ENCODE peak calls at places on chromosomes 5 and 9, in nine cellular contexts. P, H, O, F, W, J, I, X and D are unnamed samples.

GRCh38 chr9:114701971-114702370 is 20.0 kb upstream of the TEX48 start:
- DNase-seq in I (no peak), F (no peak), O (no peak), W (no peak), P (no peak), H (no peak), J (no peak), X (no peak), D (no peak)

GRCh38 chr5:135230326-135230925 is 168.6 kb downstream of the MACROH2A1 start:
- DNase-seq in O (no peak), J (peak; percentile 91), X (peak; percentile 92), F (no peak), I (peak; percentile 52), H (no peak), P (no peak), W (peak; percentile 66), D (no peak)

GRCh38 chr5:135891804-135892203 is 3.8 kb downstream of the IL9 start:
- DNase-seq in I (no peak), J (no peak), O (no peak), X (no peak), P (peak; percentile 78), F (no peak), W (no peak), H (no peak), D (no peak)

GRCh38 chr9:38243993-38244392 is 148.5 kb upstream of the ALDH1B1 start:
- DNase-seq in W (no peak), I (no peak), F (no peak), X (no peak), H (no peak), P (no peak), J (no peak), O (no peak), D (no peak)

GRCh38 chr5:28448791-28449190 is 1410.4 kb upstream of the CDH9 start:
- DNase-seq in P (no peak), H (no peak), I (no peak), X (no peak), F (no peak), J (no peak), W (no peak), O (no peak), D (no peak)

GRCh38 chr9:91428431-91428830 is 4.8 kb upstream of the NFIL3 start:
- DNase-seq in H (no peak), X (no peak), W (no peak), F (no peak), P (no peak), J (peak; percentile 16), I (no peak), O (no peak), D (no peak)

GRCh38 chr5:122187426-122187825 is 58.1 kb downstream of the ZNF474 start:
- DNase-seq in F (no peak), P (no peak), J (peak; percentile 28), X (no peak), W (peak; percentile 41), H (no peak), I (peak; percentile 75), O (no peak), D (no peak)

GRCh38 chr9:114779352-114779845 is 26.4 kb downstream of the TNFSF15 start:
- DNase-seq in X (peak; percentile 86), I (peak; percentile 86), F (no peak), J (peak; percentile 17), H (no peak), P (no peak), O (no peak), W (no peak), D (no peak)

GRCh38 chr5:78927657-78928282 is 57.3 kb downstream of the ARSB start:
- DNase-seq in J (peak; percentile 59), W (peak; percentile 96), H (no peak), X (no peak), P (peak; percentile 79), O (no peak), I (no peak), F (no peak), D (no peak)

GRCh38 chr5:168177831-168178450 is 113.5 kb upstream of the WWC1 start:
- DNase-seq in O (no peak), J (no peak), X (no peak), H (no peak), W (no peak), I (no peak), P (peak; percentile 62), F (no peak), D (no peak)

GRCh38 chr5:4018007-4018406 is 422.4 kb downstream of the IRX1 start:
- DNase-seq in J (no peak), O (no peak), P (no peak), I (no peak), X (no peak), W (no peak), H (no peak), F (no peak), D (no peak)

GRCh38 chr5:83577036-83577636 is 105.6 kb downstream of the VCAN start:
- DNase-seq in J (peak; percentile 67), X (no peak), I (peak; percentile 90), F (no peak), P (no peak), H (no peak), W (peak; percentile 90), O (no peak), D (no peak)

DNA sequence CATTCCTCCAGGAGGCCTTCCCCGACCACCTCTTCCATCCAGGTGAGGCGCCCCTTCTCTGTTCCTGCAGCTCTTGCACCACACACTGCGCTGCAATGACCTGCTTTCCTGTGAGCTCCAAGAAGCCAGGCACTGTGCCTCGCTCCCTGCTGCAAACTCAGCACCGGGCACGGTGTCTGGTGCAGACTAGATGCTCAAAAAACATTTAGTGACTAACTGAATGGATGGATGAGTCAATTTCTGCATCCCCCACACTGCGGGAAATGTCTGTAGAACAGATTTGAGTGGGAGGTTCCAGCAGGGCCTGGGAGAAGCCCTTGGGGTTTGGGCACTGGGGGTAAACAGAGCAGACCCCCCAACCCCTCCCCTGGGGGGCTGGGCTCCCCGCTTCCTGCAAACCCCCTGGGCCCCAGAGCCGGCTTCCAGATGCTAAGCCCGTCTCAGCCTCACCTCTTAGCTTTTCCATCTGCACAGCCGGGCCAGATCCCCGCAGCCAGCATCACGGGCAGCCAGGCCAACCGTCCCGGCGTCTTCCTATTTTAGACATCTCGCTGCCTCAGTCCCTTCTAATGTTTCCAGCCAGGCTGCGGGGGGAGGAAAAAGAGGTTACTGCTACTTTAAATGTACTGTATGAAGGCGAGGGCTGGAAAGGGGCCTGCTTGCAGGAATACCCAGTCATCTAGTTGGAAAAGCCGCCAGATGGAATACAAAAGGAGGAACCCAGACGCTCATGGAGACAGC is 66.9 kb upstream of the GGTA1 start:
- DNase-seq in I (peak; percentile 62), P (no peak), O (no peak), J (peak; percentile 71), W (peak; percentile 70), F (no peak), H (no peak), X (peak; percentile 80), D (no peak)
- H3K4me3 ChIP-seq in I (no peak overlapping the region), P (no peak overlapping the region), O (peak overlapping the region; percentile 3), J (peak overlapping the region; percentile 21), W (peak overlapping the region; percentile 29), F (no peak overlapping the region), H (no peak overlapping the region), X (peak overlapping the region; percentile 43), D (no peak overlapping the region)

GRCh38 chr9:26308328-26308727 is 584.3 kb downstream of the CAAP1 start:
- DNase-seq in O (no peak), F (no peak), P (no peak), J (peak; percentile 24), X (no peak), I (peak; percentile 3), H (no peak), W (no peak), D (no peak)
- TF ChIP-seq CTCF in O (no peak), F (no peak), P (no peak), J (no peak), X (no peak), I (no peak), H (no peak), W (no peak), D (no peak)

DNA sequence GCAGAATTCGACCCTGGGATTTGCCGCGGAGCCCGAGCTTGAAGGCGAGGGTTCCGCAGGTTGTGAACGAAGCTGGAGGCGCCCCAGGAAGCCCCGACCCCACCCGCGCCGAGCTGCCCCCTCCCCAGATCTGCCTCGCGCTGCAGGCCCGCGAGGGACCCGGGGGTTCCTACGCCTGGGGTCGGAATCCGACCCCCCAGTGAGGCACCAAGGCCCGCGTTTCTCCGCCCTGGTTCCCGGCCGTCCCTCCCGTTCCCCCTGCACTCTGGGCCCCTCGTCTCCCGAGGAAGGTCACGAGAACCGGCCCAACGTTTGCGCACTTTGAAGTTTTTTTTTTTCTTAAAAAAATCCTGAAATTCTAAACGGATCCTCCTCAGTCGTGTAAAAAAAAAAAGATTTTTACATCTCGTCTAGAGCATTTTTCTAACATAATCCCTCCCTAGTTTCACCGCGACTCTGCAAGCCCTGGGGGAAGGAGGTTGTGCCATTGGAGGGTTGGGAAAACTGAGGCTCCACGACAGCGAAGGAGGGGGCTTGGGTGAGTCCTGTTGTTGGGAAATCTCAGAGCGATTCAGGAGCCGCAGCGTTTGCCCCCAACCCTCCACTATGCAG is 933 bp upstream of the GFPT2 start:
- DNase-seq in J (no peak), I (no peak), F (no peak), X (no peak), O (no peak), W (no peak), H (no peak), P (no peak), D (no peak)
- H3K4me3 ChIP-seq in J (peak overlapping the region; percentile 89), I (peak overlapping the region; percentile 41), F (peak overlapping the region; percentile 76), X (peak overlapping the region; percentile 76), O (peak overlapping the region; percentile 94), W (peak overlapping the region; percentile 81), H (peak overlapping the region; percentile 43), P (peak overlapping the region; percentile 79), D (peak overlapping the region; percentile 59)

DNA sequence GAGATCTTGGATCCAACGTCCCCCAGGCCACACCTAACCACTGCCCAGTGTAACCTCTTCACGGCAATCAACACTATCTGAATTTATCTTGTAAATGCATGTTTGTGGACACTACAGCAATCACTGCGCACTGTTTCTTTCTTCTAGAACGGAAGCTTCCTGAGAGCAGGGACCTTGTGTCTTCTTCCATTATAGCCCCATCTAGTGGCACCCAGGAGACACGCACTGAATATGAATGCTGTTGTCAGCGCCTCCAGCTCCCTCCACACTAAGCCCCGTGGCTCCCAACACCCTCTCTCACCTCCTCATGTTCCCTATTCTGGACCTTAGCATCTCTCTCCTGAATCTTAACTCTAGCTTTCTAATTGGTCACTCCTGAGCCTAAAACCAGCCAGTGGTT is 72.7 kb downstream of the SMIM23 start:
- DNase-seq in O (no peak), F (no peak), J (peak; percentile 21), P (peak; percentile 28), W (no peak), H (no peak), X (no peak), I (peak; percentile 17), D (no peak)
- TF ChIP-seq CTCF in O (peak; percentile 37), F (peak; percentile 25), J (peak; percentile 48), P (peak; percentile 55), W (peak; percentile 73), H (peak; percentile 61), X (peak; percentile 29), I (peak; percentile 54), D (peak; percentile 64)